ENCODE peak calls at places on chromosomes 13 and 19, in five cellular contexts. B is naive thymus-derived CD4-positive, alpha-beta T cell; E is transverse colon; M is lower lobe of right lung; O is aorta. D is an unnamed sample. For H3K36me3 and H3K4me1, the result is how much of the 10 kb centered on the place peaks cover.

GRCh38 chr13:72648513-72649065 is 78.8 kb downstream of the MZT1 start:
- DNase-seq in B (no peak), E (no peak), M (no peak), O (no peak), D (no peak)

GRCh38 chr19:2554856-2555255 is 78.9 kb downstream of the GADD45B start:
- DNase-seq in B (no peak), E (no peak), M (peak), O (peak), D (no peak)

GRCh38 chr19:35549174-35549788 is 3.9 kb downstream of the TMEM147 start:
- DNase-seq in B (peak), E (peak), M (no peak), O (no peak), D (no peak)

GRCh38 chr13:97855570-97855970 is 97.9 kb upstream of the IPO5 start:
- DNase-seq in B (peak), E (peak), M (no peak), O (no peak), D (no peak)

GRCh38 chr13:21079761-21080730 is 18.7 kb upstream of the LATS2 start:
- DNase-seq in B (no peak), E (no peak), M (no peak), O (peak), D (peak)

GRCh38 chr13:46926856-46927625 is 30.2 kb upstream of the HTR2A start:
- DNase-seq in B (no peak), E (no peak), M (no peak), O (no peak), D (no peak)

GRCh38 chr19:19661675-19662251 is 1.7 kb downstream of the ATP13A1 start:
- DNase-seq in B (no peak), E (peak), M (peak), O (no peak), D (no peak)

GRCh38 chr13:64675256-64675892 is 2554.8 kb downstream of the PCDH9 start:
- DNase-seq in B (no peak), E (no peak), M (no peak), O (no peak), D (no peak)

GRCh38 chr13:30318026-30318425 is 10.7 kb upstream of the KATNAL1 start:
- DNase-seq in B (no peak), E (no peak), M (no peak), O (no peak), D (no peak)

GRCh38 chr13:111853766-111854165 is 213.2 kb upstream of the SOX1 start:
- DNase-seq in B (no peak), E (no peak), M (no peak), O (no peak), D (peak)

GRCh38 chr19:39223703-39224279 is 19.7 kb upstream of the SYCN start:
- DNase-seq in B (no peak), E (no peak), M (no peak), O (no peak), D (no peak)

GRCh38 chr19:1624458-1624857 is 19.2 kb upstream of the UQCR11 start:
- DNase-seq in B (peak), E (peak), M (peak), O (peak), D (no peak)

GRCh38 chr13:95100525-95101121 is 200.6 kb downstream of the ABCC4 start:
- DNase-seq in B (no peak), E (no peak), M (no peak), O (no peak), D (no peak)

GRCh38 chr19:42601811-42602443 is 7.2 kb upstream of the CEACAM8 start:
- DNase-seq in B (no peak), E (no peak), M (no peak), O (no peak), D (no peak)

GRCh38 chr13:106569233-106570095 is 1.5 kb upstream of the ARGLU1 start:
- DNase-seq in B (no peak), E (no peak), M (no peak), O (no peak), D (no peak)

GRCh38 chr13:80276371-80277289 is 64.3 kb downstream of the SPRY2 start:
- DNase-seq in B (no peak), E (no peak), M (no peak), O (no peak), D (no peak)

GRCh38 chr13:57546942-57547341 is 84.6 kb upstream of the PCDH17 start:
- DNase-seq in B (no peak), E (no peak), M (no peak), O (no peak), D (no peak)

GRCh38 chr19:56946164-56946563 is 105.6 kb upstream of the PEG3 start:
- DNase-seq in B (no peak), E (no peak), M (no peak), O (no peak), D (no peak)

GRCh38 chr19:28426902-28427232 is 786.1 kb downstream of the UQCRFS1 start:
- DNase-seq in B (no peak), E (no peak), M (no peak), O (no peak), D (no peak)

GRCh38 chr19:55668603-55669348 is 6.2 kb upstream of the EPN1 start:
- DNase-seq in B (no peak), E (no peak), M (no peak), O (peak), D (no peak)

GRCh38 chr19:55672418-55672817 is 2.6 kb upstream of the EPN1 start:
- DNase-seq in B (no peak), E (no peak), M (no peak), O (no peak), D (no peak)

GRCh38 chr19:55671054-55671378 is 4.0 kb upstream of the EPN1 start:
- DNase-seq in B (no peak), E (no peak), M (no peak), O (no peak), D (no peak)

GRCh38 chr19:55669418-55670279 is 5.4 kb upstream of the EPN1 start:
- DNase-seq in B (no peak), E (no peak), M (no peak), O (peak), D (no peak)

GRCh38 chr19:55670280-55671053 is 4.6 kb upstream of the EPN1 start:
- DNase-seq in B (no peak), E (no peak), M (peak), O (peak), D (peak)
- H3K36me3 ChIP-seq in B (under half), E (under half), M (half or more), O (under half), D (half or more)

GRCh38 chr13:23418776-23419683 is 14.5 kb downstream of the SACS start:
- DNase-seq in B (no peak), E (no peak), M (no peak), O (no peak), D (no peak)
- H3K4me1 ChIP-seq in B (under half), E (under half), M (under half), O (under half), D (under half)

GRCh38 chr13:114279770-114280169 is 1.6 kb upstream of the UPF3A start:
- DNase-seq in B (peak), E (no peak), M (no peak), O (no peak), D (no peak)

GRCh38 chr13:114282143-114282685 is 813 bp downstream of the UPF3A start:
- DNase-seq in B (no peak), E (peak), M (peak), O (peak), D (peak)

GRCh38 chr13:114281351-114282142 is at the start of gene UPF3A:
- DNase-seq in B (peak), E (peak), M (peak), O (peak), D (peak)

GRCh38 chr13:114275309-114275708 is 6.1 kb upstream of the UPF3A start:
- DNase-seq in B (no peak), E (no peak), M (no peak), O (no peak), D (peak)

GRCh38 chr13:114279146-114279545 is 2.3 kb upstream of the UPF3A start:
- DNase-seq in B (no peak), E (no peak), M (no peak), O (no peak), D (no peak)
- H3K36me3 ChIP-seq in B (under half), E (under half), M (under half), O (under half), D (under half)

DNA sequence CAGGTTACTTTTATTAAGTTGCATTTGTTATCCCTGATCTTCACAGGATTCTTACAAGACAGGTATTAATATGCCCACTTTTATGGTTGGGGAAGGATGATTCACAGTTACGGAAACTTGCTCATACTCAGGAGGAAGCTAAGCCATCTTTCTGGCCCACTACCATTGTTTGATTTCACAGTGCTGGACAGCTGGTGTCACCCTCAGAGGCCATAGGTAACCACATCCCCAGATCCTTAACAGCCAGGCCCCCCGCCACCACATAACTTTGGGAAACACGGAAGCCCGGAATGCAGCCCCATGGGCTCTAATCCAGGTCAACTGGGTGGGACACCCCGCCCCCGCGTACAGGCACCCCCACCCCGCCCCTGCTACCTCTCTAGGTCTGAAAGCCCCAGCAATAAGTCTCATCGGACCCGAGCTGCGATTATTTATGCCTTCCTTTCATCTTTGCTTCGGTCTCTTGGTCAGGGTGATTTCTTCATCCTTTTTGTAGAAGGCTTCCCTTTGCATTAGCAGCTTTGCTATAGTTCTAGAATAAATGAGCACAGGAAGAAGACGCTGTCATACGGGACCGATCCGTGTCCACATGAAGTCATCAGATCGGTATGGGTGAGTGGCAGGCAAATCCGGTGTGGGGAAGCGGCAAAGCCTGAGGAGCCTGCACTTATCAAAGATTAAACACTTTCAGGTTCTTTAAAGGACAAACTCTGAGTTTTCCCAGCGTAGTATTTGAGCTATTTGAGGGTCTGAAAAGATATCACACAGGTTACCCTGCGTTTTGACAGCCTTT is 119.5 kb downstream of the IRS2 start:
- DNase-seq in B (no peak), E (no peak), M (no peak), O (no peak), D (no peak)
- H3K4me1 ChIP-seq in B (under half), E (under half), M (under half), O (under half), D (under half)

D was measured in right atrium auricular region.